ENCODE peak calls at places on chromosomes 1 and 21, in five cellular contexts. I, O, C, A and D are unnamed samples.

GRCh38 chr1:208731976-208732821 is 488.0 kb upstream of the PLXNA2 start:
- DNase-seq in I (no peak), O (no peak), C (no peak), A (no peak), D (no peak)

GRCh38 chr1:241802849-241803248 is 45.2 kb upstream of the EXO1 start:
- DNase-seq in I (no peak), O (no peak), C (no peak), A (no peak), D (no peak)

GRCh38 chr1:16243936-16244649 is 7.1 kb upstream of the CPLANE2 start:
- DNase-seq in I (peak), O (peak), C (peak), A (peak), D (peak)

GRCh38 chr1:12157366-12158231 is 9.2 kb upstream of the TNFRSF1B start:
- DNase-seq in I (no peak), O (no peak), C (no peak), A (no peak), D (no peak)

GRCh38 chr1:64038965-64039926 is 164.2 kb upstream of the UBE2U start:
- DNase-seq in I (peak), O (peak), C (no peak), A (peak), D (no peak)

GRCh38 chr1:218643926-218644325 is 298.8 kb downstream of the TGFB2 start:
- DNase-seq in I (no peak), O (no peak), C (no peak), A (no peak), D (no peak)

GRCh38 chr1:156889802-156890585 is 3.5 kb upstream of the PEAR1 start:
- DNase-seq in I (peak), O (peak), C (peak), A (peak), D (peak)

GRCh38 chr1:180291004-180291403 is 60.9 kb downstream of the LHX4 start:
- DNase-seq in I (no peak), O (no peak), C (no peak), A (no peak), D (no peak)

GRCh38 chr1:246795094-246795671 is 71.0 kb downstream of the SCCPDH start:
- DNase-seq in I (no peak), O (no peak), C (no peak), A (peak), D (no peak)

GRCh38 chr1:43951021-43951985 is 4.6 kb downstream of the IPO13 start:
- DNase-seq in I (no peak), O (no peak), C (no peak), A (no peak), D (no peak)

GRCh38 chr1:97243973-97244560 is 522.5 kb downstream of the PTBP2 start:
- DNase-seq in I (no peak), O (no peak), C (no peak), A (peak), D (no peak)

GRCh38 chr1:171595324-171595723 is 26.7 kb upstream of the MYOCOS start:
- DNase-seq in I (no peak), O (no peak), C (no peak), A (no peak), D (no peak)

GRCh38 chr1:178495741-178496409 is 889 bp downstream of the CLEC20A start:
- DNase-seq in I (no peak), O (no peak), C (no peak), A (no peak), D (no peak)

GRCh38 chr21:41634858-41635257 is 126.9 kb upstream of the TMPRSS2 start:
- DNase-seq in I (no peak), O (no peak), C (no peak), A (no peak), D (no peak)

GRCh38 chr1:40635763-40636500 is 29.6 kb downstream of the RIMS3 start:
- DNase-seq in I (no peak), O (no peak), C (no peak), A (no peak), D (no peak)

GRCh38 chr1:21077085-21077484 is 99.6 kb downstream of the EIF4G3 start:
- DNase-seq in I (peak), O (no peak), C (no peak), A (no peak), D (no peak)

GRCh38 chr1:235597867-235598553 is 51.6 kb downstream of the GNG4 start:
- DNase-seq in I (no peak), O (no peak), C (no peak), A (peak), D (no peak)

GRCh38 chr21:46108827-46109226 is 10.9 kb downstream of the COL6A2 start:
- DNase-seq in I (no peak), O (peak), C (no peak), A (no peak), D (no peak)

GRCh38 chr1:232973652-232974611 is 23.5 kb downstream of the NTPCR start:
- DNase-seq in I (no peak), O (no peak), C (no peak), A (no peak), D (no peak)

GRCh38 chr1:22952694-22953391 is 19.8 kb downstream of the LACTBL1 start:
- DNase-seq in I (no peak), O (no peak), C (no peak), A (peak), D (no peak)

GRCh38 chr1:112803906-112804762 is 89.0 kb upstream of the PPM1J start:
- DNase-seq in I (peak), O (peak), C (peak), A (peak), D (peak)

GRCh38 chr21:45322960-45323461 is 35.3 kb upstream of the POFUT2 start:
- DNase-seq in I (peak), O (no peak), C (no peak), A (no peak), D (peak)

GRCh38 chr1:185442065-185442464 is 125.0 kb upstream of the IVNS1ABP start:
- DNase-seq in I (no peak), O (no peak), C (no peak), A (no peak), D (no peak)

GRCh38 chr21:41866274-41866809 is 12.8 kb downstream of the PRDM15 start:
- DNase-seq in I (no peak), O (no peak), C (no peak), A (no peak), D (no peak)

GRCh38 chr1:30331415-30332065 is 391.8 kb downstream of the MATN1 start:
- DNase-seq in I (no peak), O (peak), C (no peak), A (no peak), D (no peak)

GRCh38 chr1:26775666-26776065 is 12.1 kb upstream of the PIGV start:
- DNase-seq in I (no peak), O (no peak), C (no peak), A (no peak), D (no peak)
- H3K27ac ChIP-seq in I (no peak), O (peak), C (no peak), A (no peak), D (peak)

GRCh38 chr1:47225430-47226100 is 6.5 kb downstream of the TAL1 start:
- DNase-seq in I (no peak), O (no peak), C (no peak), A (peak), D (no peak)
- H3K27ac ChIP-seq in I (no peak), O (peak), C (no peak), A (no peak), D (no peak)

GRCh38 chr1:65372557-65372956 is 47.9 kb upstream of the LEPR start:
- DNase-seq in I (no peak), O (no peak), C (no peak), A (no peak), D (no peak)
- H3K27ac ChIP-seq in I (no peak), O (no peak), C (no peak), A (no peak), D (peak)

GRCh38 chr1:107682467-107682866 is 282.5 kb downstream of the VAV3 start:
- DNase-seq in I (no peak), O (no peak), C (no peak), A (no peak), D (no peak)

GRCh38 chr1:107681001-107681479 is 283.9 kb downstream of the VAV3 start:
- DNase-seq in I (no peak), O (no peak), C (no peak), A (no peak), D (no peak)

GRCh38 chr1:107679518-107679917 is 285.5 kb downstream of the VAV3 start:
- DNase-seq in I (no peak), O (no peak), C (no peak), A (no peak), D (no peak)

GRCh38 chr1:107678993-107679392 is 286.0 kb downstream of the VAV3 start:
- DNase-seq in I (no peak), O (no peak), C (no peak), A (no peak), D (no peak)

GRCh38 chr1:107680579-107680985 is 284.4 kb downstream of the VAV3 start:
- DNase-seq in I (no peak), O (no peak), C (no peak), A (no peak), D (no peak)
- H3K27ac ChIP-seq in I (no peak), O (no peak), C (no peak), A (no peak), D (no peak)